ENCODE peak calls at places on chromosomes 5 and 9, in four cellular contexts. L is nephron progenitor cell, E is right lobe of liver, F is endodermal cell. V is an unnamed sample.

GRCh38 chr9:135335691-135336181 is 143.8 kb upstream of the PPP1R26 start:
- DNase-seq in L (no peak), E (no peak), F (peak), V (no peak)

GRCh38 chr9:9961487-9961886 is 651.3 kb downstream of the PTPRD start:
- DNase-seq in L (no peak), E (no peak), F (no peak), V (no peak)

GRCh38 chr9:114382951-114383865 is 4.6 kb downstream of the AKNA start:
- DNase-seq in L (no peak), E (peak), F (peak), V (peak)

GRCh38 chr5:56305551-56305950 is 72.4 kb upstream of the ANKRD55 start:
- DNase-seq in L (no peak), E (no peak), F (no peak), V (no peak)

GRCh38 chr5:154830219-154830595 is 20.2 kb downstream of the FAXDC2 start:
- DNase-seq in L (no peak), E (no peak), F (no peak), V (no peak)

GRCh38 chr9:124733964-124734740 is 37.0 kb downstream of the NR6A1 start:
- DNase-seq in L (no peak), E (no peak), F (no peak), V (no peak)

GRCh38 chr5:174386306-174386705 is 338.1 kb upstream of the MSX2 start:
- DNase-seq in L (no peak), E (no peak), F (no peak), V (no peak)

GRCh38 chr9:91047529-91047928 is 245.9 kb downstream of the SYK start:
- DNase-seq in L (no peak), E (no peak), F (no peak), V (no peak)

GRCh38 chr5:77840930-77841329 is 64.8 kb upstream of the TBCA start:
- DNase-seq in L (no peak), E (no peak), F (no peak), V (no peak)

GRCh38 chr5:124661317-124662141 is 84.9 kb downstream of the ZNF608 start:
- DNase-seq in L (peak), E (no peak), F (peak), V (no peak)

GRCh38 chr5:60226128-60226527 is 332.6 kb upstream of the PDE4D start:
- DNase-seq in L (no peak), E (no peak), F (no peak), V (no peak)

GRCh38 chr9:20135119-20135697 is 346.4 kb upstream of the SLC24A2 start:
- DNase-seq in L (no peak), E (no peak), F (no peak), V (no peak)

GRCh38 chr5:18179579-18179978 is 545.3 kb downstream of the TAF11L14 start:
- DNase-seq in L (no peak), E (no peak), F (no peak), V (no peak)

GRCh38 chr5:16806691-16807433 is 129.2 kb downstream of the MYO10 start:
- DNase-seq in L (no peak), E (no peak), F (no peak), V (no peak)

GRCh38 chr9:127452481-127453092 is 1.3 kb downstream of the LRSAM1 start:
- DNase-seq in L (no peak), E (peak), F (no peak), V (no peak)

GRCh38 chr9:69157751-69158466 is 16.2 kb upstream of the TJP2 start:
- DNase-seq in L (no peak), E (no peak), F (peak), V (no peak)

GRCh38 chr5:128498844-128499455 is 39.1 kb downstream of the FBN2 start:
- DNase-seq in L (no peak), E (no peak), F (no peak), V (peak)

GRCh38 chr9:127742435-127743088 is 7.5 kb upstream of the TOR2A start:
- DNase-seq in L (peak), E (no peak), F (peak), V (no peak)

GRCh38 chr5:158387499-158387898 is 528.6 kb upstream of the CLINT1 start:
- DNase-seq in L (no peak), E (no peak), F (no peak), V (no peak)

GRCh38 chr5:83718195-83718825 is 2.3 kb downstream of the HAPLN1 start:
- DNase-seq in L (peak), E (no peak), F (peak), V (peak)

GRCh38 chr5:34929720-34930526 is 564 bp downstream of the DNAJC21 start:
- DNase-seq in L (peak), E (peak), F (peak), V (peak)

GRCh38 chr9:33289501-33289900 is 815 bp upstream of the NFX1 start:
- DNase-seq in L (peak), E (peak), F (peak), V (peak)

GRCh38 chr5:96279796-96280542 is 153.1 kb downstream of the PCSK1 start:
- DNase-seq in L (no peak), E (no peak), F (no peak), V (peak)

GRCh38 chr5:158397278-158397677 is 538.3 kb upstream of the CLINT1 start:
- DNase-seq in L (no peak), E (no peak), F (no peak), V (no peak)

GRCh38 chr9:137243626-137244485 is 2.8 kb downstream of the TUBB4B start:
- DNase-seq in L (no peak), E (no peak), F (peak), V (no peak)

GRCh38 chr5:150147580-150148407 is 7.9 kb downstream of the PDGFRB start:
- DNase-seq in L (no peak), E (no peak), F (no peak), V (no peak)

GRCh38 chr5:93604119-93604963 is 21.3 kb downstream of the NR2F1 start:
- DNase-seq in L (peak), E (no peak), F (peak), V (no peak)

GRCh38 chr5:81556809-81557208 is 162.9 kb upstream of the ACOT12 start:
- DNase-seq in L (no peak), E (no peak), F (no peak), V (peak)

GRCh38 chr5:111226556-111226955 is 2.4 kb downstream of the CAMK4 start:
- DNase-seq in L (no peak), E (no peak), F (no peak), V (no peak)

GRCh38 chr5:103808464-103809106 is 246.0 kb upstream of the NUDT12 start:
- DNase-seq in L (peak), E (no peak), F (peak), V (peak)

GRCh38 chr5:157506981-157507780 is 47.2 kb downstream of the NIPAL4 start:
- DNase-seq in L (no peak), E (no peak), F (no peak), V (no peak)

GRCh38 chr5:171795381-171795780 is 9.8 kb downstream of the SMIM23 start:
- DNase-seq in L (no peak), E (no peak), F (no peak), V (no peak)

GRCh38 chr9:34898846-34899245 is 59.2 kb upstream of the PHF24 start:
- DNase-seq in L (no peak), E (no peak), F (no peak), V (no peak)

GRCh38 chr5:65062684-65063083 is 294.0 kb downstream of the CWC27 start:
- DNase-seq in L (no peak), E (no peak), F (no peak), V (no peak)

GRCh38 chr9:124054671-124055212 is 43.2 kb downstream of the LHX2 start:
- DNase-seq in L (no peak), E (no peak), F (no peak), V (peak)

GRCh38 chr9:88821033-88821748 is 170.1 kb upstream of the S1PR3 start:
- DNase-seq in L (no peak), E (no peak), F (no peak), V (no peak)

GRCh38 chr5:1529498-1529897 is 5.7 kb upstream of the LPCAT1 start:
- DNase-seq in L (no peak), E (no peak), F (no peak), V (no peak)

GRCh38 chr5:127298623-127299022 is 8.0 kb downstream of the MEGF10 start:
- DNase-seq in L (no peak), E (no peak), F (no peak), V (no peak)

GRCh38 chr9:73133921-73134407 is 17.7 kb upstream of the ANXA1 start:
- DNase-seq in L (no peak), E (no peak), F (no peak), V (no peak)

DNA sequence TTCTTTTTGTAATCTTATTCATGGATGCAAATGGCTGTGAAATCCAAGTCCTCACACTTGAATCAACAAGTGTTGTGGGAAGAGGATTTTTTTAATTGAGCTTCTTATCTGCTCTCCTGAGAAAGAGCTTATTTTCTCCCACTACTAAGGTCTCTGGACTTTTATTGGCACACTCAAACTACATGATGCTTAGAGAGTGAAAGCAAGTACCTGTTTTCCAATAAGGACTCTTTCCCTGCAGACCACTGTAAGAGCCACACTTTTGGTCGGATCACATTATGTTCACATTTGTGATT is 546.4 kb upstream of the ARRDC3 start:
- DNase-seq in L (no peak), E (no peak), F (no peak), V (no peak)
- TF ChIP-seq CTCF in L (no peak), E (no peak), F (peak), V (no peak)

DNA sequence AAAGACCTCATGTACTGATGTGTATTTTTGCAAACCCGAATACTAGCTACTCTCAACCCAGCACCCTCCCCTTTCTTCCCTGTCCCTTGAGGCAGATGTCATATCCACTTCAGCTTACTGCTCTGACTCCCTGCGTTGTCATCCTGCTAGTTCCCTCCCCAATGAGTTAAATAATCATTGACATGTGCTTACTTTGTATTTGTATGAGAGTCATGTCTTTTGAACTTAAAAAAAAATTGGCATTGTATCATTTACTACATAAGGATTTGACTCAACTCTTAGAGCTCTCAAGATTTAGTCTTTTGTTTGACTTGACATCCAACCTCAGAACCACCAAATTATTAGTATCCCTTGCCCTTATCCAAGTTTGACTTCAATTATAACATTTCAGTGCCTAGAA is 219.7 kb upstream of the TUT7 start:
- DNase-seq in L (no peak), E (no peak), F (no peak), V (no peak)
- TF ChIP-seq CTCF in L (no peak), E (no peak), F (no peak), V (no peak)

GRCh38 chr5:136065588-136065987 is 36.8 kb downstream of the TGFBI start:
- DNase-seq in L (no peak), E (no peak), F (peak), V (no peak)

GRCh38 chr5:136063778-136064465 is 35.1 kb downstream of the TGFBI start:
- DNase-seq in L (no peak), E (no peak), F (peak), V (no peak)

GRCh38 chr5:136062563-136063274 is 33.9 kb downstream of the TGFBI start:
- DNase-seq in L (no peak), E (no peak), F (peak), V (peak)

GRCh38 chr5:136066705-136067271 is 38.0 kb downstream of the TGFBI start:
- DNase-seq in L (no peak), E (no peak), F (peak), V (no peak)

DNA sequence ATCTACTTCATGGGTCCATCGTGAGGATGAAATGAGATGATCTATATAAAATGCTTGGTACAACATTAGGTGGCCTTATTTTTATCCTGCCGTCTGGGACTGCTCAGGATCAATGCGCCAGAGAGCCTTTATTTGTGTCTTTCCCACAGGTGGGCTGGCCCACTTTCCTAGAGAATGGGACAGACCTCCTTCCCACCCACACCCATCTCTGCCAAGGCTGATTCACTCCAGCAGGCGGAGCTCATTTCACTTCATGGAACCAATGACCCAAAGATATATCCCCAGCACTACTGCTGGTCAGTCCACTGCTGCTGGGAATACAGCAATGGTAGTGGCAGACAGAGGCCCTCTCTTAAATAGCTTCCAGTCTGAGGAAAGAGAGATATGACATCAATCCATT is 35.7 kb downstream of the TGFBI start:
- DNase-seq in L (no peak), E (no peak), F (peak), V (no peak)
- TF ChIP-seq CTCF in L (no peak), E (peak), F (peak), V (no peak)

DNA sequence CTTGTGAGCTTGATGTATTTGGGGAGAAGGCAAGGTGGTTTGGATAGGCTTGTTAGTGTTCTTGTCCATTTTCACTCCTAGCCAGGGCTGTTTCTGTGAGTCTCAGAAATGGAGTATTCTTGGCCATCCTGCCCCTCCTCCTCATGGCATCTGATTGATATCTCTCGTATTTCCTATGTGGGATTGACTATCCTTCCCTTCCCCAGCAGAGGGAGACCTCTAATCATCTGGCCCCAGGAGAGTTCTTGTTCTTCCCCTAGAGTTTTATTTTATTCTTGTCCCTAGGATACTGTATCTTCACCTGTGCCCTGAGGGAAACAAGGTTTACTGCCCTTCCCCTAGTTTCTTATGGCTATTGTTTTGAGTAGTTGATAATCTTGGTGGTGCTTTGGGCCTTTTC is 114.4 kb downstream of the VPS13A start:
- DNase-seq in L (peak), E (no peak), F (peak), V (no peak)
- TF ChIP-seq CTCF in L (peak), E (peak), F (peak), V (no peak)